ENCODE peak calls at places on chromosomes 7 and 10, in five cellular contexts. Y is caudate nucleus, B is hepatocyte, F is suprapubic skin, C is AG04450. L is an unnamed sample.

GRCh38 chr10:129758591-129759021 is 205.5 kb downstream of the EBF3 start:
- DNase-seq in Y (no peak), B (no peak), F (peak), C (no peak), L (no peak)

GRCh38 chr10:78764846-78765430 is 303.8 kb upstream of the ZMIZ1 start:
- DNase-seq in Y (no peak), B (no peak), F (peak), C (no peak), L (no peak)

GRCh38 chr7:128017880-128018845 is 13.1 kb downstream of the LRRC4 start:
- DNase-seq in Y (no peak), B (no peak), F (no peak), C (no peak), L (no peak)

GRCh38 chr10:74652664-74653063 is 173.7 kb upstream of the KAT6B start:
- DNase-seq in Y (no peak), B (no peak), F (no peak), C (no peak), L (no peak)

GRCh38 chr10:33459597-33459996 is 125.1 kb upstream of the NRP1 start:
- DNase-seq in Y (no peak), B (no peak), F (no peak), C (no peak), L (no peak)

GRCh38 chr10:130053561-130053960 is 57.1 kb downstream of the C10orf143 start:
- DNase-seq in Y (no peak), B (no peak), F (no peak), C (no peak), L (no peak)

GRCh38 chr7:51589111-51589510 is 272.5 kb upstream of the COBL start:
- DNase-seq in Y (no peak), B (no peak), F (no peak), C (no peak), L (no peak)

GRCh38 chr10:26588611-26589010 is 108.9 kb upstream of the PDSS1 start:
- DNase-seq in Y (no peak), B (no peak), F (no peak), C (no peak), L (no peak)

GRCh38 chr10:120841522-120842189 is 9.5 kb upstream of the WDR11 start:
- DNase-seq in Y (no peak), B (peak), F (no peak), C (no peak), L (no peak)

GRCh38 chr10:44185315-44185666 is 199.6 kb downstream of the CXCL12 start:
- DNase-seq in Y (no peak), B (no peak), F (no peak), C (no peak), L (no peak)

GRCh38 chr10:61621538-61622150 is 41.1 kb upstream of the CABCOCO1 start:
- DNase-seq in Y (no peak), B (no peak), F (no peak), C (no peak), L (no peak)

GRCh38 chr10:43872644-43873043 is 224.0 kb upstream of the ZNF32 start:
- DNase-seq in Y (no peak), B (no peak), F (no peak), C (no peak), L (no peak)

GRCh38 chr7:3575753-3576531 is 274.9 kb downstream of the SDK1 start:
- DNase-seq in Y (no peak), B (peak), F (no peak), C (no peak), L (no peak)

GRCh38 chr7:64557601-64558322 is 5.1 kb downstream of the ZNF680 start:
- DNase-seq in Y (no peak), B (no peak), F (no peak), C (no peak), L (no peak)
- H3K27ac ChIP-seq in Y (no peak), B (no peak), F (no peak), C (no peak), L (peak)

GRCh38 chr10:621981-622740 is 67.3 kb downstream of the DIP2C start:
- DNase-seq in Y (peak), B (no peak), F (no peak), C (no peak), L (no peak)

GRCh38 chr10:621500-621899 is 68.0 kb downstream of the DIP2C start:
- DNase-seq in Y (no peak), B (no peak), F (no peak), C (no peak), L (no peak)

GRCh38 chr10:620971-621370 is 68.5 kb downstream of the DIP2C start:
- DNase-seq in Y (no peak), B (no peak), F (no peak), C (no peak), L (no peak)

GRCh38 chr10:619710-620109 is 69.8 kb downstream of the DIP2C start:
- DNase-seq in Y (no peak), B (no peak), F (no peak), C (no peak), L (no peak)

DNA sequence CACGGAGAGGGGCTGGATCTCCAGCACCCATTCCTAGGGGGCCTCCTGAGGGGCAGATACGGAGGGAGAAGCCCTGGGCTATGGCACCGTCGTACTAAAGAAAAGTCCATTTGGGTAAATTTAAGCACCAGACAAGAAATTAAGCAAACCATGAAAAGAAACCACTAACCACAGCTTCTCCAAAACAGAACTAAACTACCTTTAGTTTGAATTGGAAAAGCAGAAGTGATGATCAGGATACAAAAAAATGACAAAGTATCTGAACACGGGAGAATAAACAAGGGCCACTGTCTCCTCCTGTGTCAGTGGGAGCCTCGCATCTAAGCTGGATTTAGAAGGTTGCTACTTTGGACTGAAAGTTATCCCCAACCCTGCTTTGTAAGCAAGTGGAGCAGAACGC is 69.1 kb downstream of the DIP2C start:
- DNase-seq in Y (no peak), B (no peak), F (no peak), C (no peak), L (no peak)
- H3K27ac ChIP-seq in Y (peak), B (no peak), F (no peak), C (no peak), L (no peak)

GRCh38 chr7:86931439-86931838 is 128.0 kb downstream of the ELAPOR2 start:
- DNase-seq in Y (no peak), B (no peak), F (no peak), C (no peak), L (no peak)

GRCh38 chr7:86933295-86933845 is 126.1 kb downstream of the ELAPOR2 start:
- DNase-seq in Y (no peak), B (no peak), F (no peak), C (no peak), L (no peak)

GRCh38 chr7:86930554-86931307 is 128.7 kb downstream of the ELAPOR2 start:
- DNase-seq in Y (no peak), B (no peak), F (no peak), C (no peak), L (no peak)

GRCh38 chr7:86929293-86930109 is 130.0 kb downstream of the ELAPOR2 start:
- DNase-seq in Y (no peak), B (no peak), F (no peak), C (no peak), L (no peak)

DNA sequence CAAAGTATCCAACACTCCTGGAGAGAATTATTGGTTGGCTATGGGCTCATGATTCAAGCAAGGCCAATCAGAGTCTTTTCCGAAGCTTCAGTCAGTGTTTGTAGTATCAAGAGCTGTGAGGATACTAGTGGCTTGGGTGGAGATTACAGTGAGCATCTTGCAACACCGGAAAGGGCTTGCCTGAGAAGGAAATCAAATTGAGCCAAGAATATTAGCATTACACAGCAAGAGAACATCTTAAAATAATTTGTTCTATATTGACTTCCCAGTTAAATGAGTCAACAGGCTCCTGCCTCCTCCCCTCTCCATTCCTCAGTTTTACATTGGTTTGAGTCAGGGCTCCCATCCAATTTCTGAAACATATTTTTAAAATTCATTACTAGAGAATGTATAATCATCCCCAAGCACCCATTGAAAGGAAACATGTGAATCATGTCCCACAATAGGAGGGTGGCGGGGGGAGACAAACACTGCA is 127.4 kb downstream of the ELAPOR2 start:
- DNase-seq in Y (no peak), B (no peak), F (no peak), C (no peak), L (peak)
- H3K27ac ChIP-seq in Y (no peak), B (no peak), F (peak), C (no peak), L (no peak)

DNA sequence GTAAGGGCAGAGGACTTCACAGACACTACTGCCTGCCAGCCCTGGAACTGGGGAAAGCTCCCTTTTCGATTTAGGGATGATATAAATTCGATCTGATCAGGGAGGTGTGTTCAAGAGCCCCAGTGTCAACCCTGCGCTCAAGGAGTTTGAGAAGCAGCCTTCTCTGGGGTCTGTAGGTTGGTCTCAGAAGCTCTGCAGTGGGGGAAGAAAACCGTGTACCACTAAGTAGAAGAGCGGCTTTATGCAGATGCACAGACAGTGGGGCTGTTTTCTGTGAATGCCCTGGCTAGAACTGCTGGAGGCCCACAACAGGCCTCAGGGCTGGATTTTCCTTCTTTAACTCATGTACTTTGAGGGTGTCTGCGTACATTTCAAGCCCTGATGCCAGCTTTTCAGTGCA is 6.4 kb upstream of the TBX20 start:
- DNase-seq in Y (no peak), B (no peak), F (no peak), C (no peak), L (peak)
- H3K27ac ChIP-seq in Y (no peak), B (peak), F (no peak), C (no peak), L (no peak)